ENCODE peak calls at places on chromosomes 4 and X, in ten cellular contexts. K is AG04450, E is brain microvascular endothelial cell, V is fibroblast of lung, G is OCI-LY7, L is GM23248, X is H1, W is lower lobe of right lung, F is left lung, D is body of pancreas. U is an unnamed sample.

GRCh38 chr4:83964996-83965541 is 429.2 kb downstream of the GPAT3 start:
- DNase-seq in D (no peak), F (no peak), W (no peak), V (peak), E (peak), G (peak), L (peak), X (no peak), K (no peak), U (no peak)

GRCh38 chr4:10983274-10983673 is 298.7 kb upstream of the CLNK start:
- DNase-seq in E (no peak), G (peak), V (no peak), X (no peak), F (no peak), K (no peak), W (no peak), L (no peak), D (peak), U (no peak)

GRCh38 chr4:102825261-102826071 is 1.9 kb downstream of the UBE2D3 start:
- DNase-seq in F (no peak), D (peak), W (no peak), G (peak), V (peak), E (peak), X (no peak), L (peak), K (peak), U (no peak)

GRCh38 chr4:8330821-8331566 is 61.4 kb downstream of the HTRA3 start:
- DNase-seq in W (peak), G (no peak), K (no peak), D (no peak), X (no peak), L (peak), V (no peak), E (no peak), F (no peak), U (peak)

GRCh38 chrX:101617211-101618191 is at the start of gene ARMCX6:
- DNase-seq in K (no peak), L (peak), F (peak), V (peak), X (peak), D (peak), G (peak), E (peak), W (peak), U (peak)

GRCh38 chr4:22190855-22191254 is 242.3 kb upstream of the KCNIP4 start:
- DNase-seq in K (peak), F (no peak), X (no peak), E (peak), L (peak), D (no peak), G (no peak), V (peak), W (no peak), U (no peak)

GRCh38 chrX:40439625-40440532 is 140.9 kb upstream of the ATP6AP2 start:
- DNase-seq in X (no peak), V (no peak), F (no peak), G (no peak), K (no peak), L (no peak), E (no peak), D (no peak), W (no peak), U (no peak)

GRCh38 chr4:109046549-109047171 is 255.8 kb downstream of the COL25A1 start:
- DNase-seq in W (no peak), X (no peak), G (no peak), D (no peak), E (peak), L (peak), K (peak), V (peak), F (no peak), U (no peak)

GRCh38 chr4:10582059-10582686 is 102.4 kb downstream of the CLNK start:
- DNase-seq in G (peak), X (no peak), L (peak), D (peak), F (no peak), K (peak), W (no peak), E (peak), V (peak), U (peak)

GRCh38 chr4:63302078-63302477 is 1107.2 kb downstream of the TECRL start:
- DNase-seq in V (no peak), G (no peak), F (no peak), D (no peak), L (no peak), E (no peak), X (no peak), K (no peak), W (no peak), U (no peak)

GRCh38 chrX:48998391-48998790 is 3.7 kb downstream of the GRIPAP1 start:
- DNase-seq in D (no peak), E (no peak), X (no peak), G (no peak), W (no peak), K (no peak), V (no peak), F (no peak), L (no peak), U (peak)

GRCh38 chr4:40918330-40918729 is 168.6 kb downstream of the NSUN7 start:
- DNase-seq in W (no peak), K (peak), G (no peak), E (peak), L (peak), V (peak), F (peak), D (peak), X (no peak), U (no peak)

GRCh38 chrX:42967681-42968080 is 189.7 kb upstream of the PPP1R2C start:
- DNase-seq in F (no peak), V (peak), X (no peak), L (no peak), G (no peak), K (no peak), W (no peak), D (no peak), E (no peak), U (no peak)

GRCh38 chrX:44432641-44433040 is 89.2 kb upstream of the EFHC2 start:
- DNase-seq in V (no peak), W (no peak), F (no peak), E (no peak), L (peak), X (no peak), D (no peak), G (peak), K (peak), U (no peak)

GRCh38 chr4:183828839-183829238 is 76.3 kb upstream of the STOX2 start:
- DNase-seq in X (no peak), W (no peak), E (no peak), F (no peak), L (no peak), G (no peak), V (no peak), K (no peak), D (no peak), U (no peak)

GRCh38 chr4:174218127-174218790 is 65.2 kb downstream of the FBXO8 start:
- DNase-seq in E (no peak), L (peak), G (no peak), V (peak), X (peak), F (no peak), D (no peak), W (no peak), K (no peak), U (no peak)

GRCh38 chr4:188707036-188707435 is 567.8 kb downstream of the TRIML1 start:
- DNase-seq in W (no peak), G (no peak), D (no peak), L (no peak), F (no peak), E (no peak), V (no peak), K (no peak), X (no peak), U (no peak)

GRCh38 chrX:147913570-147913969 is 1.9 kb downstream of the FMR1 start:
- DNase-seq in F (no peak), V (no peak), D (no peak), K (no peak), G (no peak), W (no peak), X (no peak), E (no peak), L (no peak), U (no peak)
- H3K4me3 ChIP-seq in F (no peak), V (peak), D (no peak), K (peak), G (peak), W (peak), X (peak), E (peak), L (peak), U (no peak)

GRCh38 chrX:13285693-13286092 is 34.2 kb downstream of the ATXN3L start:
- DNase-seq in V (no peak), E (no peak), K (no peak), D (no peak), G (no peak), F (no peak), L (no peak), X (no peak), W (no peak), U (no peak)
- H3K27ac ChIP-seq in V (no peak), E (no peak), K (no peak), D (no peak), G (no peak), F (no peak), L (no peak), X (peak), W (no peak), U (no peak)

DNA sequence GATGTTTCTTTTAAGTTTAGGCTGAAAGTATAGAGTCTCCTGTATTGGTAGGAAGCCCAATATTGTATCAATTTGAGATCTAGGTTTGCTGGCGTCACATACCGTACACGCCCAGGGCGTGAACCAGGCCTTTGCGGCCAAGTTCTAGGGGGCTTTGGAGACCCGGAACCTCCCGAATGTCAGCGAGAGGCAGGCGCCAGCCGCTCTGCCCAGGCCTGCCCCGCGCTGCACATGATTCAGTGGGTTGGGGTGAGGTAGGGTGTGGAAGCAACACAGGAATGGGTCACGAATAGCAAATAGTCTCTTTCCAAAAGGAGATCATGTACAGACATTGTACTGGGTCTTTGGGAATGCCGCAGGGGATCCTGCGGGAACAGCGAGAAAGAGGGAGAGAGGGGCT is 195.7 kb upstream of the FAT1 start:
- DNase-seq in D (no peak), X (no peak), F (no peak), L (no peak), V (no peak), K (no peak), G (no peak), E (no peak), W (no peak), U (no peak)
- H3K4me3 ChIP-seq in D (no peak), X (no peak), F (no peak), L (no peak), V (no peak), K (no peak), G (no peak), E (no peak), W (no peak), U (no peak)

GRCh38 chrX:69238153-69238959 is 73.1 kb upstream of the PJA1 start:
- DNase-seq in L (peak), G (no peak), E (no peak), F (no peak), X (no peak), D (peak), K (no peak), W (no peak), V (no peak), U (no peak)
- H3K27ac ChIP-seq in L (no peak), G (no peak), E (no peak), F (no peak), X (no peak), D (no peak), K (no peak), W (no peak), V (no peak), U (no peak)

GRCh38 chr4:146246381-146246780 is 32.0 kb downstream of the REELD1 start:
- DNase-seq in X (no peak), G (no peak), E (no peak), D (no peak), K (no peak), V (no peak), F (no peak), W (no peak), L (no peak), U (no peak)
- H3K4me3 ChIP-seq in X (no peak), G (no peak), E (no peak), D (no peak), K (no peak), V (no peak), F (no peak), W (no peak), L (no peak), U (no peak)

GRCh38 chr4:168633071-168633470 is 136.2 kb downstream of the PALLD start:
- DNase-seq in L (no peak), W (no peak), E (no peak), X (no peak), D (no peak), F (no peak), V (peak), K (no peak), G (no peak), U (no peak)
- H3K27ac ChIP-seq in L (no peak), W (no peak), E (peak), X (no peak), D (no peak), F (peak), V (no peak), K (no peak), G (no peak), U (no peak)

DNA sequence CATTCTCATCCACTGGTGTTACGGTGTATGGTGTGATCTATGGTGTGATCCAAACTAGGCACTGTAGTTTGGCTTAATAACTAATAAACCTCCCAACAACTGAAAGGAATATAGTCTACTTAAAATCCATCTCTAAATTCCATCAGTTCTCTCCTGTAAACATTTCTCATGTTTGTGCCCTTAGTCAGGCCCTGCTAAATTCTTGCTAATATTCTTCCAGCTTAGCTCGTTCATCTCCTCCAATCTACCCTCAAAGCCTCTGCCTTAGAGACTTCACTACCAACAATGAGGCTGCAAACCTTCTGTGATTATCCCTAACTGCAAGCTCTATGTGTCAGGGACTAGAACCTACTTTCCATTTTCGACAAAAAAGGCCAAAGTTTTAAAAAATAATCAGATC is 28.1 kb downstream of the ZAR1 start:
- DNase-seq in L (no peak), G (no peak), D (no peak), X (no peak), W (no peak), K (no peak), F (no peak), E (no peak), V (no peak), U (no peak)
- H3K4me3 ChIP-seq in L (no peak), G (no peak), D (no peak), X (no peak), W (no peak), K (no peak), F (no peak), E (no peak), V (no peak), U (no peak)

GRCh38 chr4:17807446-17807845 is 3.1 kb downstream of the DCAF16 start:
- DNase-seq in X (no peak), F (no peak), L (peak), E (no peak), G (no peak), V (no peak), W (no peak), K (no peak), D (no peak), U (no peak)
- H3K27ac ChIP-seq in X (no peak), F (no peak), L (peak), E (no peak), G (no peak), V (no peak), W (no peak), K (no peak), D (no peak), U (no peak)